ENCODE peak calls at places on chromosomes 5 and 9, in four cellular contexts. Y, I, X and K are unnamed samples. For H3K36me3, the result is how much of the 10 kb centered on the place peaks cover.

GRCh38 chr9:87787735-87788134 is 61.8 kb downstream of the CTSL start:
- DNase-seq in Y (no peak), I (no peak), X (no peak), K (no peak)

GRCh38 chr5:132026516-132027008 is 15.1 kb upstream of the ACSL6 start:
- DNase-seq in Y (no peak), I (no peak), X (peak), K (peak)

GRCh38 chr5:54883374-54884194 is 101.8 kb downstream of the ESM1 start:
- DNase-seq in Y (no peak), I (peak), X (peak), K (no peak)

GRCh38 chr5:81971086-81971693 is 633 bp upstream of the ATG10 start:
- DNase-seq in Y (peak), I (peak), X (no peak), K (no peak)

GRCh38 chr5:132388244-132389050 is 18.9 kb downstream of the SLC22A5 start:
- DNase-seq in Y (no peak), I (peak), X (no peak), K (no peak)

GRCh38 chr9:135422340-135422944 is 57.1 kb upstream of the PPP1R26 start:
- DNase-seq in Y (no peak), I (no peak), X (no peak), K (no peak)

GRCh38 chr5:149656576-149657182 is 73.4 kb upstream of the PPARGC1B start:
- DNase-seq in Y (peak), I (no peak), X (no peak), K (peak)

GRCh38 chr5:165370772-165371171 is 1865.4 kb downstream of the MAT2B start:
- DNase-seq in Y (no peak), I (peak), X (no peak), K (no peak)

GRCh38 chr9:91177661-91178280 is 183.9 kb downstream of the AUH start:
- DNase-seq in Y (no peak), I (peak), X (no peak), K (no peak)

GRCh38 chr9:110659891-110660541 is 8.6 kb upstream of the MUSK start:
- DNase-seq in Y (no peak), I (peak), X (no peak), K (no peak)

GRCh38 chr5:77080905-77081304 is 6.2 kb downstream of the ZBED3 start:
- DNase-seq in Y (no peak), I (no peak), X (no peak), K (no peak)

GRCh38 chr9:20238921-20239320 is 383.4 kb downstream of the MLLT3 start:
- DNase-seq in Y (no peak), I (no peak), X (no peak), K (no peak)

GRCh38 chr5:103232393-103232999 is 26.1 kb upstream of the MACIR start:
- DNase-seq in Y (peak), I (peak), X (no peak), K (no peak)

GRCh38 chr5:150243590-150243989 is 46.0 kb downstream of the CAMK2A start:
- DNase-seq in Y (no peak), I (no peak), X (no peak), K (no peak)

GRCh38 chr5:154058055-154059038 is 19.6 kb downstream of the MFAP3 start:
- DNase-seq in Y (peak), I (peak), X (no peak), K (no peak)

GRCh38 chr9:71638627-71639026 is 129.7 kb downstream of the CEMIP2 start:
- DNase-seq in Y (no peak), I (no peak), X (no peak), K (no peak)

GRCh38 chr5:14417232-14417730 is 164.3 kb upstream of the OTULINL start:
- DNase-seq in Y (no peak), I (peak), X (no peak), K (no peak)

GRCh38 chr9:127523312-127523851 is 72.1 kb downstream of the LRSAM1 start:
- DNase-seq in Y (no peak), I (peak), X (peak), K (peak)
- TF ChIP-seq CTCF in Y (peak), I (peak), X (peak), K (peak)

DNA sequence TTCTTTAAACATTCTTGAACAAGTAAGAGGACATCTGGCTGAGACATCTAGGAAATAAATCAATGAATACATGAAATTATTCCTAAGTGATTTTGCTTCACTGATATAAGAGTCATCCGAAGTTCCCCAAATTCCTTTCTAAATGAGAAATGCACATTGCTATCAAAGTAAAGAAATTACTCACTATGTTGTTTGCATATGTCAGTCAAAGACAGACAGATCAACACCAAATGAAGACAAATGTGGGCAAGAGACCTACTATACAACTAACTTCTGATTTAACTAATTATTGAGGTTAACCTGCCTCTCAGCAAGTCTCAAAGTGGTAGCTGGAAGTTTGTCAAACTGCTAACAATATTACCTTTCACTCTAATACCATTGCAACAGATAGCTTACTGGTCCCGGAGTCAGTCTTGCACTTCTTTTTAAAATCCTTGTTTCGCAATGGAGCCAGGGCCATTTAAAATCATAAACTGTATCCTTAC is 13.2 kb downstream of the TUT7 start:
- DNase-seq in Y (no peak), I (peak), X (no peak), K (no peak)
- H3K36me3 ChIP-seq in Y (half or more), I (under half), X (half or more), K (half or more)

DNA sequence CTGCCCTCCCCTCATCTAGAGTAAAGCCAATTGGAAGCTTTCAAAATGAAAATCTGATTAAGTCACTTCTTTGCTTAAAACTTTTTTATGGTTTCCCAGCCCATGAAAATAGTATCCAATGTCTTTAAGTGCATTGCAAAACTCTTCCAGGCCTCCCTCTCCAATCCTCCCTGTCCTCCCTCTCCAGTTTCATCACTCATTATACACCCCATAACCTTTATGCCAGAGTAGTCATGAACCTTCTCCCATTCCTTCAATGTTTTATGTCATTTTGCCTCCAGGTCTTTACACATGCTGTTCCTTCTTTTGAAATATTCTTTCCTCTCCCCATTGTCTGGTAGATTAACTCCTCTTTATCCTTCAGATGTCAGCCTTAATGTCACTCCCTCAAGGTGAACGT is 8.1 kb upstream of the ZNF354A start:
- DNase-seq in Y (no peak), I (no peak), X (no peak), K (no peak)
- H3K27ac ChIP-seq in Y (no peak), I (no peak), X (no peak), K (no peak)

GRCh38 chr9:101393135-101393534 is 5.3 kb downstream of the MRPL50 start:
- DNase-seq in Y (no peak), I (no peak), X (no peak), K (no peak)

GRCh38 chr9:101383361-101383760 is 1.4 kb downstream of the BAAT start:
- DNase-seq in Y (no peak), I (peak), X (no peak), K (no peak)

GRCh38 chr9:101387871-101388506 is 3.2 kb upstream of the BAAT start:
- DNase-seq in Y (peak), I (peak), X (no peak), K (no peak)

GRCh38 chr9:101388507-101388993 is 3.7 kb upstream of the BAAT start:
- DNase-seq in Y (no peak), I (no peak), X (no peak), K (no peak)
- TF ChIP-seq CTCF in Y (no peak), I (peak), X (no peak), K (no peak)

GRCh38 chr5:51414516-51414915 is 31.3 kb downstream of the ISL1 start:
- DNase-seq in Y (no peak), I (no peak), X (no peak), K (no peak)
- H3K36me3 ChIP-seq in Y (under half), I (under half), X (under half), K (under half)

GRCh38 chr5:173941758-173942401 is 47.1 kb upstream of the C5orf47 start:
- DNase-seq in Y (no peak), I (no peak), X (no peak), K (no peak)
- H3K27ac ChIP-seq in Y (no peak), I (no peak), X (peak), K (no peak)

DNA sequence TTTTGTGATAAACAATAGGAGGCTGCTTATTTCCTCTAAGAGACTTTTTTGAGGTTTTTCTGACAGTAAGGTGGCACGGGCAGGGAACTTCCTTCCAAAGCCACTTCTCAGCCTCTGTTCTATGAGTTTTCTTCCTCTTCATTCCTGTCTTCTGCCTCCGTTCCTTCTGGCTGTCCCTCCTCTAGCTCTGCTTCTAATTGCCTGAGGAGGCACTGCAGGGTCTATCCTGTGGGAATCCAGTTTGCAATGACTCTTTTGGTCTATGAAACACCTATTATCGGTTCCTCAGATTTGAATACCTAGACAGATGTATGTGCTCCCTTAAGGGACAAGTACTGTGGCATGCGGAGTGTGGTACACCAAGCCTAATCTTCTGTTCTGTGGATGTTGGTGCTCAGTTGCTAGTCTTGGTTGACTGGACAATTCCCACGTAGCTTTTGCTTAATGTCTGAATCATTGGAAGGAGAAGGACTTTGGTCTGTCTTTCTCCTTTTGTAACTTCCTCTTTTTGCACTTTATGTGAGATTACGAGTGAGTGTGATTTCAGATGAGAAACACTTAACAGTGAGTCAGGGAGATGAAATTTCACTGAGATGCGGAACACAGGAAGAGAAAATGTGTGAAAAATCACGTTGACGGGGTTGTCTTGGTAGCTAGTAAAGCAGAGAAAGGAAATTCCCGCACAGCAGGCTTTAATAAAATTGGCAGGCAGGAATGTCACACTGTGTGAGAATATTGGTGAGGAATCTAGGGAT is 305.2 kb downstream of the EFNA5 start:
- DNase-seq in Y (peak), I (peak), X (no peak), K (no peak)
- TF ChIP-seq CTCF in Y (no peak), I (no peak), X (no peak), K (no peak)

DNA sequence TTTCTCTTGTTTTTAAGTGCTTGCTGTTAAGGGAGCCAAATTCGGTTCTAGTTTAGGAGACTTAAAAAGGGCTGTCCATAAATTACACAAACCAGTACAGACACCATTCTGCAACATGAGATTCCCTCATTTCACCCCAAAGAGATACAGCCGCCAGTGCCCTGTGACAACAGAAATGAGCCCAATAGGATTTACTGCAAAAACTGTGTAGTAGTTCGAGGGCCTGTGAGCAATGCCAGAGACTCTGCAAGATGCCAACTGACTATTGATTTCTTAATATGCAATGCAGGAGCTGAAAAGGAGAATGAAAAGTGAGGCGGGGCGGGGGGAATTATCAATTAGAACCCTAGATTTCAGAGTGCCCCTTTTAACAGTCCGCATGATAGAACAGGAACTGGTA is 5.7 kb upstream of the C5orf15 start:
- DNase-seq in Y (no peak), I (no peak), X (no peak), K (no peak)
- H3K36me3 ChIP-seq in Y (half or more), I (under half), X (half or more), K (half or more)

GRCh38 chr5:143227301-143227700 is 176.2 kb downstream of the NR3C1 start:
- DNase-seq in Y (no peak), I (no peak), X (no peak), K (no peak)

GRCh38 chr5:143229896-143230675 is 173.4 kb downstream of the NR3C1 start:
- DNase-seq in Y (peak), I (no peak), X (no peak), K (no peak)

GRCh38 chr5:143229426-143229895 is 174.0 kb downstream of the NR3C1 start:
- DNase-seq in Y (peak), I (no peak), X (no peak), K (no peak)

GRCh38 chr5:143226872-143227271 is 176.6 kb downstream of the NR3C1 start:
- DNase-seq in Y (no peak), I (no peak), X (no peak), K (no peak)

GRCh38 chr5:143228597-143229293 is 174.7 kb downstream of the NR3C1 start:
- DNase-seq in Y (no peak), I (no peak), X (no peak), K (no peak)
- H3K27ac ChIP-seq in Y (peak), I (no peak), X (no peak), K (no peak)

DNA sequence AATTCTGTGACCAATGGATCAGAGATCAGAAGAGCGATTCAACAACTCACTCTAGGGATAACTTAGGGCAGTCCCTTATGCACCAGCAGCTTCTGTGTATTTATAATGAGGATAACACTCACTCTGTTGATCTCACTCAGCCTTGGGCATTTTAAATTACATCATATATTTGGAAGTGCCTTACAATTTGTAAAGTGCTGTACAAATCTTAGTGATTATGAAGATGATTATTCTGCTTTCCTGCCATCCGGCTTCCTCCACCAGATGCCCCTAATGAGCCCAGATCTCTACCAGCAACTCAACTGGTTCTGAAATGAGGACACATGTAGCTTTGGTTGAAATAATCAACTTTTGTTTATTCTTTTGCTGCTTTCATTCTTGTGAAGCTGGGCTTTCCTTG is 105.3 kb downstream of the PCSK1 start:
- DNase-seq in Y (no peak), I (no peak), X (no peak), K (no peak)
- TF ChIP-seq CTCF in Y (no peak), I (peak), X (no peak), K (no peak)